ENCODE peak calls at places on chromosome 5, in eight cellular contexts. H, K, S, V, A, Q, W and D are unnamed samples.

GRCh38 chr5:133159543-133159942 is 107.7 kb downstream of the HSPA4 start:
- DNase-seq in H (no peak), K (no peak), S (no peak), V (no peak), A (no peak), Q (no peak), W (no peak), D (no peak)

GRCh38 chr5:30505014-30505886 is 688.2 kb upstream of the CDH6 start:
- DNase-seq in H (no peak), K (no peak), S (peak; percentile 57), V (no peak), A (no peak), Q (no peak), W (peak; percentile 76), D (no peak)

GRCh38 chr5:36692791-36693763 is 86.7 kb downstream of the SLC1A3 start:
- DNase-seq in H (peak; percentile 87), K (peak; percentile 34), S (peak; percentile 59), V (peak; percentile 92), A (peak; percentile 79), Q (peak; percentile 57), W (peak; percentile 49), D (peak; percentile 75)

GRCh38 chr5:6338871-6339270 is 39.5 kb downstream of the MED10 start:
- DNase-seq in H (no peak), K (no peak), S (no peak), V (no peak), A (no peak), Q (no peak), W (no peak), D (no peak)

GRCh38 chr5:124650960-124651662 is 95.3 kb downstream of the ZNF608 start:
- DNase-seq in H (no peak), K (peak; percentile 21), S (peak; percentile 71), V (no peak), A (no peak), Q (no peak), W (no peak), D (no peak)

GRCh38 chr5:56360816-56361215 is 127.7 kb upstream of the ANKRD55 start:
- DNase-seq in H (no peak), K (no peak), S (no peak), V (no peak), A (no peak), Q (no peak), W (peak; percentile 74), D (no peak)

GRCh38 chr5:107184066-107184465 is 486.7 kb downstream of the EFNA5 start:
- DNase-seq in H (no peak), K (no peak), S (no peak), V (no peak), A (no peak), Q (no peak), W (no peak), D (no peak)

GRCh38 chr5:137462816-137463520 is 36.2 kb downstream of the SPOCK1 start:
- DNase-seq in H (no peak), K (no peak), S (no peak), V (no peak), A (no peak), Q (no peak), W (peak; percentile 30), D (no peak)

GRCh38 chr5:5141625-5142527 is 1.7 kb downstream of the ADAMTS16 start:
- DNase-seq in H (no peak), K (peak; percentile 68), S (peak; percentile 60), V (no peak), A (no peak), Q (peak; percentile 56), W (no peak), D (peak; percentile 47)

GRCh38 chr5:83559141-83559785 is 87.7 kb downstream of the VCAN start:
- DNase-seq in H (no peak), K (no peak), S (no peak), V (no peak), A (no peak), Q (no peak), W (peak; percentile 55), D (no peak)

GRCh38 chr5:79663212-79663611 is 26.4 kb upstream of the CMYA5 start:
- DNase-seq in H (no peak), K (no peak), S (no peak), V (no peak), A (no peak), Q (no peak), W (no peak), D (no peak)

GRCh38 chr5:77101298-77101697 is 14.2 kb upstream of the ZBED3 start:
- DNase-seq in H (no peak), K (no peak), S (no peak), V (no peak), A (no peak), Q (no peak), W (peak; percentile 70), D (no peak)

GRCh38 chr5:96687812-96688453 is 25.8 kb downstream of the CAST start:
- DNase-seq in H (no peak), K (peak; percentile 58), S (peak; percentile 39), V (no peak), A (no peak), Q (no peak), W (peak; percentile 56), D (no peak)

GRCh38 chr5:149388498-149389190 is 9.6 kb upstream of the IL17B start:
- DNase-seq in H (no peak), K (no peak), S (no peak), V (no peak), A (no peak), Q (no peak), W (no peak), D (no peak)

GRCh38 chr5:149387081-149387611 is 8.1 kb upstream of the IL17B start:
- DNase-seq in H (no peak), K (no peak), S (no peak), V (no peak), A (no peak), Q (peak; percentile 50), W (peak; percentile 46), D (no peak)

GRCh38 chr5:149383399-149383798 is 4.3 kb upstream of the IL17B start:
- DNase-seq in H (peak; percentile 87), K (no peak), S (no peak), V (no peak), A (peak; percentile 52), Q (peak; percentile 52), W (no peak), D (no peak)

GRCh38 chr5:149387982-149388381 is 8.9 kb upstream of the IL17B start:
- DNase-seq in H (no peak), K (no peak), S (no peak), V (no peak), A (no peak), Q (peak; percentile 71), W (peak; percentile 58), D (no peak)

DNA sequence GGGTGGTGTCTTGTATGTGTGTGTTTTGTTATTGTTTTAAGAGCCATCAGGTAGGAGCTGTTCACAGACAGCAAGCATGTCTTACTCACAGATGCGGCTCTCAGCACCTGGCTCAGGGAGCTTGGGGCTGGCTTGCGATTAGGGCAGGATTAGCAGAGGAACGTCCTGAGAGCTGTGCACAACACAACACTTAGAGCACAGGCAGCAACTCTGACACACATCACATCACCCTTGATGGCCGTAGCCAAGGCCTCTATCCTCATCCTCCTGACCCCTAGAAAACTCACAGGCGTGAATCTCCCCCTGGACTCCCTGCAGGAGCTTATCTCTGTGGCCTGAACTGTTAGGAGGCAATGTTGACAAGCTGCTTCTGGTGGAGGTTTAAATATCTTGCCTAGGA is 7.1 kb upstream of the IL17B start:
- DNase-seq in H (no peak), K (no peak), S (no peak), V (no peak), A (no peak), Q (no peak), W (no peak), D (no peak)
- H3K4me3 ChIP-seq in H (no peak overlapping the region), K (no peak overlapping the region), S (no peak overlapping the region), V (no peak overlapping the region), A (no peak overlapping the region), Q (no peak overlapping the region), W (no peak overlapping the region), D (no peak overlapping the region)

DNA sequence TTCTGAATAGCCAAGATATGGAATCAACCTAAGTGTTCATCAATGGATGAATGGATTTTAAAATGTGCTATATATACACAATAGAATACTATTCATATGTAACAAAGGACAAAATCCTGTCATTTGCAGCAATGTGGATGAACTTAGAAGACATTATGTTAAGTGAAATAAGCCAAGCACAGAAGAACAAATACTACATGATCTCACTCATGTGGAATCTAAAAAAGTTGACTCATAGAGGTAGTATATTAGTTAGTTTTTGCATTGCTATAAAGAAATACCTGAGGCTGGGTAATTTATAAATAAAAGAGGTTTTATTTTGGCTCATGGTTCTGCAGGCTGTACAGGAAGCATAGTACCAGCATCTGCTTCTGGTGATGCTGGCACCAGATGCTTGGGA is 8.1 kb downstream of the CATSPER3 start:
- DNase-seq in H (no peak), K (no peak), S (peak; percentile 58), V (no peak), A (no peak), Q (no peak), W (peak; percentile 16), D (no peak)
- H3K9me3 ChIP-seq in H (peaks cover 4% of the 10 kb centered on the region), K (peaks cover 9% of the 10 kb centered on the region), S (peaks cover 5% of the 10 kb centered on the region), V (no peaks in the 10 kb centered on the region), A (no peaks in the 10 kb centered on the region), Q (no peaks in the 10 kb centered on the region), W (no peaks in the 10 kb centered on the region), D (no peaks in the 10 kb centered on the region)

DNA sequence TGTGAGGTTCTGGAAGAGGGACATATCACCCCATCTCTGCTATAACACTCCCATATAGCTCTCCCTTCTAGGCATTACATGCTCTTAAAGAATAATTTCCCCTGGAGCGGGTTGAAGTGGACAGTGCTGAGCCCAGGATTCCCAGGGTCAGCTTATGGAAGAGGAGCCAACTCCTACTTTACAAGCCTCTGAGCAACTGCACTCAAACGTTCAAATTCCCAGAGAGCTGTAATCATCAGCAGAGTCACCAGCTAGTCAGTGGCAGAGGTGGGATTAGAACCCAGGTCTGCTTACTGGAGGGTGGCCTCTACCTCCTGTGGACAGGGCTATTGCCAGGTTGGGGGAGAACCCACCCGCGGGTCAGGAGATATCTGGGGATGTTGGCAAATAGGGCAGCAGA is 1.4 kb downstream of the NEURL1B start:
- DNase-seq in H (peak; percentile 26), K (no peak), S (no peak), V (no peak), A (no peak), Q (no peak), W (no peak), D (no peak)
- H3K4me3 ChIP-seq in H (no peak overlapping the region), K (no peak overlapping the region), S (no peak overlapping the region), V (peak overlapping the region; percentile 71), A (peak overlapping the region; percentile 99), Q (peak overlapping the region; percentile 73), W (no peak overlapping the region), D (no peak overlapping the region)

GRCh38 chr5:131322926-131323325 is 59.1 kb downstream of the CDC42SE2 start:
- DNase-seq in H (no peak), K (no peak), S (peak; percentile 46), V (no peak), A (no peak), Q (no peak), W (no peak), D (no peak)

GRCh38 chr5:131324311-131324710 is 60.5 kb downstream of the CDC42SE2 start:
- DNase-seq in H (no peak), K (no peak), S (no peak), V (no peak), A (no peak), Q (no peak), W (no peak), D (peak; percentile 30)

GRCh38 chr5:131321066-131321465 is 57.2 kb downstream of the CDC42SE2 start:
- DNase-seq in H (no peak), K (no peak), S (no peak), V (no peak), A (no peak), Q (no peak), W (no peak), D (no peak)

GRCh38 chr5:131318455-131318854 is 54.6 kb downstream of the CDC42SE2 start:
- DNase-seq in H (no peak), K (no peak), S (no peak), V (no peak), A (no peak), Q (no peak), W (no peak), D (no peak)

GRCh38 chr5:131323378-131323777 is 59.5 kb downstream of the CDC42SE2 start:
- DNase-seq in H (no peak), K (no peak), S (peak; percentile 39), V (no peak), A (no peak), Q (no peak), W (no peak), D (no peak)
- H3K9me3 ChIP-seq in H (no peaks in the 10 kb centered on the region), K (no peaks in the 10 kb centered on the region), S (no peaks in the 10 kb centered on the region), V (no peaks in the 10 kb centered on the region), A (no peaks in the 10 kb centered on the region), Q (no peaks in the 10 kb centered on the region), W (no peaks in the 10 kb centered on the region), D (no peaks in the 10 kb centered on the region)